ENCODE peak calls at places on chromosomes 5 and 9, in nine cellular contexts. M is fibroblast of mammary gland; F is dorsolateral prefrontal cortex; O is naive thymus-derived CD4-positive, alpha-beta T cell; E is brain microvascular endothelial cell; I is mammary epithelial cell; K is fibroblast of villous mesenchyme; R is adipocyte; D is uterus. A is an unnamed sample.

GRCh38 chr5:1004598-1005361 is 3.8 kb upstream of the NKD2 start:
- DNase-seq in D (peak; percentile 58), O (peak; percentile 50), I (no peak), R (peak; percentile 72), E (no peak), K (peak; percentile 75), M (peak; percentile 54), F (no peak), A (peak; percentile 52)

GRCh38 chr9:135924628-135925338 is 17.4 kb upstream of the CAMSAP1 start:
- DNase-seq in I (no peak), K (no peak), R (no peak), O (no peak), D (no peak), F (no peak), M (peak; percentile 40), E (no peak), A (no peak)

GRCh38 chr5:151678146-151678545 is 8.6 kb downstream of the SPARC start:
- DNase-seq in R (peak; percentile 55), M (peak; percentile 76), E (no peak), O (no peak), F (no peak), K (peak; percentile 71), D (no peak), I (no peak), A (no peak)

GRCh38 chr5:28580616-28581015 is 1542.2 kb upstream of the CDH9 start:
- DNase-seq in O (no peak), R (peak; percentile 84), E (peak; percentile 75), K (peak; percentile 10), I (peak; percentile 69), D (no peak), M (peak; percentile 16), F (no peak), A (no peak)

GRCh38 chr5:127001621-127002296 is 28.6 kb downstream of the MARCHF3 start:
- DNase-seq in D (no peak), O (no peak), R (peak; percentile 75), K (peak; percentile 94), I (no peak), M (peak; percentile 94), E (peak; percentile 93), F (no peak), A (no peak)

GRCh38 chr5:100535060-100536005 is at the start of gene FAM174A:
- DNase-seq in E (peak; percentile 93), O (peak; percentile 95), K (peak; percentile 97), F (peak; percentile 94), R (peak; percentile 99), D (peak; percentile 95), M (peak; percentile 96), I (peak; percentile 92), A (peak; percentile 98)

GRCh38 chr9:34611251-34611810 is 566 bp downstream of the RPP25L start:
- DNase-seq in K (no peak), I (no peak), R (peak; percentile 18), F (no peak), E (no peak), O (no peak), D (peak; percentile 61), M (no peak), A (no peak)

GRCh38 chr9:136719212-136719880 is 7.0 kb downstream of the DIPK1B start:
- DNase-seq in R (no peak), O (no peak), M (no peak), D (no peak), F (no peak), E (no peak), K (no peak), I (no peak), A (no peak)

GRCh38 chr9:92315456-92315855 is 9.7 kb downstream of the NOL8 start:
- DNase-seq in O (no peak), R (no peak), E (no peak), D (no peak), K (no peak), F (no peak), I (no peak), M (no peak), A (no peak)

GRCh38 chr9:115633099-115633498 is 515.1 kb upstream of the TNC start:
- DNase-seq in D (no peak), R (peak; percentile 49), E (no peak), F (no peak), I (peak; percentile 89), O (no peak), K (no peak), M (peak; percentile 74), A (no peak)

GRCh38 chr5:155380480-155380879 is 366.9 kb downstream of the KIF4B start:
- DNase-seq in D (no peak), F (no peak), K (no peak), R (no peak), I (no peak), O (no peak), M (no peak), E (no peak), A (no peak)

GRCh38 chr9:113545068-113545467 is 81.5 kb downstream of the RGS3 start:
- DNase-seq in F (peak; percentile 17), I (no peak), M (no peak), K (no peak), D (no peak), O (no peak), E (no peak), R (no peak), A (peak; percentile 9)

GRCh38 chr5:147482426-147483196 is 27.3 kb downstream of the DPYSL3 start:
- DNase-seq in D (no peak), R (peak; percentile 53), F (no peak), E (no peak), O (no peak), K (peak; percentile 46), M (no peak), I (no peak), A (no peak)

GRCh38 chr9:133090752-133091325 is 29.1 kb downstream of the CEL start:
- DNase-seq in K (peak; percentile 9), R (no peak), O (no peak), E (no peak), F (no peak), M (no peak), D (no peak), I (no peak), A (peak; percentile 32)

GRCh38 chr9:109244179-109245132 is 76.4 kb downstream of the EPB41L4B start:
- DNase-seq in K (peak; percentile 68), M (peak; percentile 61), F (peak; percentile 70), D (peak; percentile 46), R (peak; percentile 86), O (peak; percentile 38), E (peak; percentile 63), I (peak; percentile 40), A (peak; percentile 73)

GRCh38 chr9:108297025-108297424 is 558.8 kb downstream of the ACTL7B start:
- DNase-seq in F (no peak), O (no peak), M (peak; percentile 99), I (peak; percentile 26), K (peak; percentile 83), E (no peak), D (peak; percentile 63), R (peak; percentile 86), A (peak; percentile 74)

DNA sequence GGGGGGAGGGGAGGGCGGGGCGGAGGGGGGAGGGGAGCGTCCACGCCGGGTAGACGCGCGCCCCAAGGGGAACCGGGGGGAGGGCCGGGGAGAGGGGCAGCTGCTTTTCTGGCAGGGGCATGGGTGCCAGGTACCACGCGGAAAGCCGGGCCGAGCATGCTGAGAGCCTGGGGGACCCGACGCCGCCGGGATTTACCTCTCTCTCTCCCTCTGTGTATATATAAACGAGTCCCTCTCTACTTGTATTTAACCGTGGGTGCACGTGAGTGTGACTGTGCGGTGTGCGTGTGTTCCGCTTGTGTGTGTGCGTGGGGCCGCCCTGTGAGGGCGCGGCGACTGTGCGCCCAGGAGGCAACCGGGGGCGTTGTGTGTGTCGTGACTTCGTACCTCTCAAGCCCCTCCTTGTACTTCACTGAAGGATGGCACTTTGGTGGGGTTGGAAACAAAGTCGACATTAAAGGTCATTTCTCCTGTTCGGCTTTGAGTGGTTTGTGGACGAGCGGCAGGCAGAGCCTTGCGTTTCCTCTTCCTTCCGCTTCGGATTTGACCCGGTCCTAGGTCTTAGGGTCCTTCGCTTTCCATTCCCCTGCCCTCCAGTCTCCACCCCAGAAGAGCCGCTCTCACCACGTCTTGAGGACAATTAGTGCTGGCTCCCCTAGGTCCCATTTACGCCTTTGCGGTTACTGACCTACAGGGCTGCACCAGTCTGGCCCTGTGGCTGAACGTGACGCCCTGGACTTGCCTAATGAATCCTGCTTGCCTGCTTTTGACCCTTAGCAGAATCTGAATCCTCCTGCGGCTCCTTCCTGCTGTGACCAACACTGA is 36.2 kb upstream of the TTC1 start:
- DNase-seq in F (no peak), R (no peak), I (no peak), D (no peak), O (no peak), K (no peak), M (no peak), E (no peak), A (no peak)
- H3K4me3 ChIP-seq in F (no peak overlapping the region), R (no peak overlapping the region), I (no peak overlapping the region), D (no peak overlapping the region), O (no peak overlapping the region), K (no peak overlapping the region), M (no peak overlapping the region), E (no peak overlapping the region), A (peak overlapping the region; percentile 47)

DNA sequence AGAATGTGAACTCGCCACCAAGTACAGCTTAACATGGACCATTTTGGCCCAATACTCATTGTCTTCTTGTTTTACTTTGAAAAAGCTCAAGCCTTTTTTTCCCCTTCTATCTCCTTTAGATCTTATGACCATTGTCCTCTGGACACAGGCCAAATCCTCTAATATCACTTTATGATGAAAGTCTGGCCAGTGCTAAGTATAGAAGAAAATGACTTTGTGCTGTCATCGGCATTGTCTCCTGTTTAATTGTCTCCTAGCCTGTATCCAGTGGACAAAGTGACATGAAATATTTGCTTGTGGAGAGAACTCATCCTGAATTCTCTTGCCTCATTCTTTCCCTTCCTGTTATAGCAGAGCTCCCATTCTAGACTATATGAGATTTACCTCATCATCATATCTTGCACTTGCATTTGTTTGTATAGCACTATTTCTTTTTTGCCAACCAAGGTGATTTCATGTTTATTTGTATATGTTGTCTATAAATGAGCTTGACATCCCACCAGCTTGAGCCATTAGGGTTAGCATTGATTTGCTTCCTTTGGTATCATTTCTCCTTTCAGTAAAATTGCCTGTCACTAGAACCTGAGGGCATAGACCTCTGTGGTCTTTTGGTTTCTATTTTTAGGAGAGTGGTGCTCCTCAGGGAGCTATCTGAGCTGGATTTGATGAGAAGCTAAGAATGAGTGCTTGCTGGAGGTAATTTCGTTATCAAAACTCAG is 18.8 kb upstream of the TNFAIP8 start:
- DNase-seq in R (no peak), D (no peak), F (no peak), I (no peak), K (no peak), M (no peak), O (no peak), E (no peak), A (no peak)
- H3K4me3 ChIP-seq in R (no peak overlapping the region), D (no peak overlapping the region), F (no peak overlapping the region), I (no peak overlapping the region), K (no peak overlapping the region), M (no peak overlapping the region), O (peak overlapping the region; percentile 2), E (no peak overlapping the region), A (no peak overlapping the region)

GRCh38 chr5:111227805-111228204 is 3.6 kb downstream of the CAMK4 start:
- DNase-seq in R (peak; percentile 58), F (no peak), I (peak; percentile 61), E (no peak), M (peak; percentile 25), O (peak; percentile 51), D (no peak), K (peak; percentile 3), A (no peak)
- H3K4me3 ChIP-seq in R (no peak overlapping the region), F (no peak overlapping the region), I (no peak overlapping the region), E (no peak overlapping the region), M (no peak overlapping the region), O (peak overlapping the region; percentile 81), D (no peak overlapping the region), K (no peak overlapping the region), A (no peak overlapping the region)

DNA sequence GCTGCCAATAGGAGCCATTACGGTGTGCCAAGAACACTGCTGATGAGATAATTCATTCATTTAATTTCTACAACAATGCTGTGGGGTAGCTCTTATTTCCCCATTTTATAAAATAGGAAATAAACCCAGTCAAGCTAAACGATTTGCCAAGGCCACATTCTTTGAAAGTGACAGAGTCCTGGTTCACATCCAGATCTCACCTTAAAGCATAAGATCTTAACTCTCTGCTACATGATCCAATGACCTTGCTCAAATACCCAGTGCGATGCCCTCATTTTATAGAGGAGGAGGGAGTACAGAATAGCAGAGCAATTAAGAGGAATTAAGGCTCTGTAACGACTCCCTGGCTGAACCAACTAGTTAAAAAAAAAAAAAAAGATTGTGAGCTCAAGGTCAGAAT is 5.0 kb downstream of the PDE6A start:
- DNase-seq in D (no peak), M (no peak), K (no peak), R (peak; percentile 19), E (no peak), F (no peak), I (peak; percentile 47), O (no peak), A (no peak)
- H3K4me3 ChIP-seq in D (no peak overlapping the region), M (no peak overlapping the region), K (no peak overlapping the region), R (no peak overlapping the region), E (no peak overlapping the region), F (no peak overlapping the region), I (no peak overlapping the region), O (no peak overlapping the region), A (no peak overlapping the region)